ENCODE peak calls at places on chromosomes 2 and 18, in nine cellular contexts. One of them, this sample, is unnamed.

GRCh38 chr2:148362144-148362796 is 282.3 kb upstream of the EPC2 start:
- DNase-seq in activated T-cell treated with anti-CD3 and anti-CD28 coated beads, Interleukin-2, amount 50 U/mL, for 48 hours: no peak
- DNase-seq in T-cell: no peak
- DNase-seq in naive thymus-derived CD4-positive, alpha-beta T cell: no peak
- DNase-seq in fibroblast of villous mesenchyme: no peak
- DNase-seq in kidney glomerular epithelial cell: no peak
- DNase-seq in HL-60: no peak
- DNase-seq in NCI-H1092: no peak
- DNase-seq in stimulated activated CD8-positive, alpha-beta memory T cell treated with anti-CD3 and anti-CD28 coated beads, Interleukin-4, amount 100 ng/mL, for 1 hour: no peak
- DNase-seq in this sample: no peak

GRCh38 chr2:37378411-37378810 is 34.0 kb downstream of the QPCT start:
- DNase-seq in activated T-cell treated with anti-CD3 and anti-CD28 coated beads, Interleukin-2, amount 50 U/mL, for 48 hours: no peak
- DNase-seq in T-cell: no peak
- DNase-seq in naive thymus-derived CD4-positive, alpha-beta T cell: no peak
- DNase-seq in fibroblast of villous mesenchyme: peak; percentile 60
- DNase-seq in kidney glomerular epithelial cell: peak; percentile 52
- DNase-seq in HL-60: no peak
- DNase-seq in NCI-H1092: no peak
- DNase-seq in stimulated activated CD8-positive, alpha-beta memory T cell treated with anti-CD3 and anti-CD28 coated beads, Interleukin-4, amount 100 ng/mL, for 1 hour: no peak
- DNase-seq in this sample: no peak

GRCh38 chr2:177264209-177264538 is 353 bp downstream of the NFE2L2 start:
- DNase-seq in activated T-cell treated with anti-CD3 and anti-CD28 coated beads, Interleukin-2, amount 50 U/mL, for 48 hours: no peak
- DNase-seq in T-cell: no peak
- DNase-seq in naive thymus-derived CD4-positive, alpha-beta T cell: no peak
- DNase-seq in fibroblast of villous mesenchyme: no peak
- DNase-seq in kidney glomerular epithelial cell: no peak
- DNase-seq in HL-60: no peak
- DNase-seq in NCI-H1092: no peak
- DNase-seq in stimulated activated CD8-positive, alpha-beta memory T cell treated with anti-CD3 and anti-CD28 coated beads, Interleukin-4, amount 100 ng/mL, for 1 hour: peak; percentile 7
- DNase-seq in this sample: no peak

GRCh38 chr2:159026170-159026569 is 57.7 kb downstream of the TANC1 start:
- DNase-seq in activated T-cell treated with anti-CD3 and anti-CD28 coated beads, Interleukin-2, amount 50 U/mL, for 48 hours: no peak
- DNase-seq in T-cell: no peak
- DNase-seq in naive thymus-derived CD4-positive, alpha-beta T cell: no peak
- DNase-seq in fibroblast of villous mesenchyme: no peak
- DNase-seq in kidney glomerular epithelial cell: no peak
- DNase-seq in HL-60: no peak
- DNase-seq in NCI-H1092: no peak
- DNase-seq in stimulated activated CD8-positive, alpha-beta memory T cell treated with anti-CD3 and anti-CD28 coated beads, Interleukin-4, amount 100 ng/mL, for 1 hour: no peak
- DNase-seq in this sample: no peak

GRCh38 chr2:219388845-219389156 is 1.1 kb upstream of the DNPEP start:
- DNase-seq in activated T-cell treated with anti-CD3 and anti-CD28 coated beads, Interleukin-2, amount 50 U/mL, for 48 hours: no peak
- DNase-seq in T-cell: no peak
- DNase-seq in naive thymus-derived CD4-positive, alpha-beta T cell: no peak
- DNase-seq in fibroblast of villous mesenchyme: no peak
- DNase-seq in kidney glomerular epithelial cell: no peak
- DNase-seq in HL-60: no peak
- DNase-seq in NCI-H1092: no peak
- DNase-seq in stimulated activated CD8-positive, alpha-beta memory T cell treated with anti-CD3 and anti-CD28 coated beads, Interleukin-4, amount 100 ng/mL, for 1 hour: no peak
- DNase-seq in this sample: no peak

GRCh38 chr18:3715223-3716080 is 265.5 kb downstream of the TGIF1 start:
- DNase-seq in activated T-cell treated with anti-CD3 and anti-CD28 coated beads, Interleukin-2, amount 50 U/mL, for 48 hours: no peak
- DNase-seq in T-cell: no peak
- DNase-seq in naive thymus-derived CD4-positive, alpha-beta T cell: no peak
- DNase-seq in fibroblast of villous mesenchyme: no peak
- DNase-seq in kidney glomerular epithelial cell: no peak
- DNase-seq in HL-60: no peak
- DNase-seq in NCI-H1092: peak; percentile 51
- DNase-seq in stimulated activated CD8-positive, alpha-beta memory T cell treated with anti-CD3 and anti-CD28 coated beads, Interleukin-4, amount 100 ng/mL, for 1 hour: no peak
- DNase-seq in this sample: peak; percentile 100

GRCh38 chr2:18804540-18804939 is 215.2 kb upstream of the NT5C1B start:
- DNase-seq in activated T-cell treated with anti-CD3 and anti-CD28 coated beads, Interleukin-2, amount 50 U/mL, for 48 hours: no peak
- DNase-seq in T-cell: no peak
- DNase-seq in naive thymus-derived CD4-positive, alpha-beta T cell: no peak
- DNase-seq in fibroblast of villous mesenchyme: no peak
- DNase-seq in kidney glomerular epithelial cell: no peak
- DNase-seq in HL-60: no peak
- DNase-seq in NCI-H1092: no peak
- DNase-seq in stimulated activated CD8-positive, alpha-beta memory T cell treated with anti-CD3 and anti-CD28 coated beads, Interleukin-4, amount 100 ng/mL, for 1 hour: no peak
- DNase-seq in this sample: no peak

GRCh38 chr2:219448776-219449476 is 14.3 kb downstream of the SPEG start:
- DNase-seq in activated T-cell treated with anti-CD3 and anti-CD28 coated beads, Interleukin-2, amount 50 U/mL, for 48 hours: peak; percentile 53
- DNase-seq in T-cell: no peak
- DNase-seq in naive thymus-derived CD4-positive, alpha-beta T cell: no peak
- DNase-seq in fibroblast of villous mesenchyme: no peak
- DNase-seq in kidney glomerular epithelial cell: no peak
- DNase-seq in HL-60: no peak
- DNase-seq in NCI-H1092: no peak
- DNase-seq in stimulated activated CD8-positive, alpha-beta memory T cell treated with anti-CD3 and anti-CD28 coated beads, Interleukin-4, amount 100 ng/mL, for 1 hour: no peak
- DNase-seq in this sample: no peak

GRCh38 chr18:8812631-8813030 is 107.3 kb downstream of the MTCL1 start:
- DNase-seq in activated T-cell treated with anti-CD3 and anti-CD28 coated beads, Interleukin-2, amount 50 U/mL, for 48 hours: no peak
- DNase-seq in T-cell: no peak
- DNase-seq in naive thymus-derived CD4-positive, alpha-beta T cell: no peak
- DNase-seq in fibroblast of villous mesenchyme: peak; percentile 74
- DNase-seq in kidney glomerular epithelial cell: no peak
- DNase-seq in HL-60: no peak
- DNase-seq in NCI-H1092: no peak
- DNase-seq in stimulated activated CD8-positive, alpha-beta memory T cell treated with anti-CD3 and anti-CD28 coated beads, Interleukin-4, amount 100 ng/mL, for 1 hour: no peak
- DNase-seq in this sample: no peak

GRCh38 chr18:55763298-55763697 is 175.3 kb upstream of the TCF4 start:
- DNase-seq in activated T-cell treated with anti-CD3 and anti-CD28 coated beads, Interleukin-2, amount 50 U/mL, for 48 hours: no peak
- DNase-seq in T-cell: no peak
- DNase-seq in naive thymus-derived CD4-positive, alpha-beta T cell: no peak
- DNase-seq in fibroblast of villous mesenchyme: peak; percentile 17
- DNase-seq in kidney glomerular epithelial cell: peak; percentile 69
- DNase-seq in HL-60: no peak
- DNase-seq in NCI-H1092: no peak
- DNase-seq in stimulated activated CD8-positive, alpha-beta memory T cell treated with anti-CD3 and anti-CD28 coated beads, Interleukin-4, amount 100 ng/mL, for 1 hour: no peak
- DNase-seq in this sample: no peak

GRCh38 chr2:70708376-70709199 is 59.4 kb downstream of the ADD2 start:
- DNase-seq in activated T-cell treated with anti-CD3 and anti-CD28 coated beads, Interleukin-2, amount 50 U/mL, for 48 hours: no peak
- DNase-seq in T-cell: no peak
- DNase-seq in naive thymus-derived CD4-positive, alpha-beta T cell: no peak
- DNase-seq in fibroblast of villous mesenchyme: no peak
- DNase-seq in kidney glomerular epithelial cell: no peak
- DNase-seq in HL-60: no peak
- DNase-seq in NCI-H1092: no peak
- DNase-seq in stimulated activated CD8-positive, alpha-beta memory T cell treated with anti-CD3 and anti-CD28 coated beads, Interleukin-4, amount 100 ng/mL, for 1 hour: no peak
- DNase-seq in this sample: no peak

GRCh38 chr18:6052449-6052913 is 157.2 kb upstream of the TMEM200C start:
- DNase-seq in activated T-cell treated with anti-CD3 and anti-CD28 coated beads, Interleukin-2, amount 50 U/mL, for 48 hours: no peak
- DNase-seq in T-cell: no peak
- DNase-seq in naive thymus-derived CD4-positive, alpha-beta T cell: no peak
- DNase-seq in fibroblast of villous mesenchyme: no peak
- DNase-seq in kidney glomerular epithelial cell: no peak
- DNase-seq in HL-60: no peak
- DNase-seq in NCI-H1092: no peak
- DNase-seq in stimulated activated CD8-positive, alpha-beta memory T cell treated with anti-CD3 and anti-CD28 coated beads, Interleukin-4, amount 100 ng/mL, for 1 hour: no peak
- DNase-seq in this sample: no peak

GRCh38 chr2:72001937-72002690 is 145.5 kb downstream of the CYP26B1 start:
- DNase-seq in activated T-cell treated with anti-CD3 and anti-CD28 coated beads, Interleukin-2, amount 50 U/mL, for 48 hours: no peak
- DNase-seq in T-cell: no peak
- DNase-seq in naive thymus-derived CD4-positive, alpha-beta T cell: no peak
- DNase-seq in fibroblast of villous mesenchyme: no peak
- DNase-seq in kidney glomerular epithelial cell: no peak
- DNase-seq in HL-60: no peak
- DNase-seq in NCI-H1092: no peak
- DNase-seq in stimulated activated CD8-positive, alpha-beta memory T cell treated with anti-CD3 and anti-CD28 coated beads, Interleukin-4, amount 100 ng/mL, for 1 hour: no peak
- DNase-seq in this sample: no peak

GRCh38 chr18:62452280-62452824 is 70.5 kb upstream of the ZCCHC2 start:
- DNase-seq in activated T-cell treated with anti-CD3 and anti-CD28 coated beads, Interleukin-2, amount 50 U/mL, for 48 hours: peak; percentile 35
- DNase-seq in T-cell: no peak
- DNase-seq in naive thymus-derived CD4-positive, alpha-beta T cell: no peak
- DNase-seq in fibroblast of villous mesenchyme: peak; percentile 49
- DNase-seq in kidney glomerular epithelial cell: no peak
- DNase-seq in HL-60: peak; percentile 94
- DNase-seq in NCI-H1092: no peak
- DNase-seq in stimulated activated CD8-positive, alpha-beta memory T cell treated with anti-CD3 and anti-CD28 coated beads, Interleukin-4, amount 100 ng/mL, for 1 hour: no peak
- DNase-seq in this sample: no peak

GRCh38 chr2:12141618-12142220 is 395.3 kb downstream of the LPIN1 start:
- DNase-seq in activated T-cell treated with anti-CD3 and anti-CD28 coated beads, Interleukin-2, amount 50 U/mL, for 48 hours: no peak
- DNase-seq in T-cell: no peak
- DNase-seq in naive thymus-derived CD4-positive, alpha-beta T cell: no peak
- DNase-seq in fibroblast of villous mesenchyme: no peak
- DNase-seq in kidney glomerular epithelial cell: no peak
- DNase-seq in HL-60: no peak
- DNase-seq in NCI-H1092: no peak
- DNase-seq in stimulated activated CD8-positive, alpha-beta memory T cell treated with anti-CD3 and anti-CD28 coated beads, Interleukin-4, amount 100 ng/mL, for 1 hour: no peak
- DNase-seq in this sample: no peak

GRCh38 chr2:221176666-221177065 is 395.4 kb downstream of the EPHA4 start:
- DNase-seq in activated T-cell treated with anti-CD3 and anti-CD28 coated beads, Interleukin-2, amount 50 U/mL, for 48 hours: no peak
- DNase-seq in T-cell: no peak
- DNase-seq in naive thymus-derived CD4-positive, alpha-beta T cell: no peak
- DNase-seq in fibroblast of villous mesenchyme: no peak
- DNase-seq in kidney glomerular epithelial cell: no peak
- DNase-seq in HL-60: no peak
- DNase-seq in NCI-H1092: no peak
- DNase-seq in stimulated activated CD8-positive, alpha-beta memory T cell treated with anti-CD3 and anti-CD28 coated beads, Interleukin-4, amount 100 ng/mL, for 1 hour: no peak
- DNase-seq in this sample: no peak

GRCh38 chr2:42971947-42972736 is 179.8 kb upstream of the HAAO start:
- DNase-seq in activated T-cell treated with anti-CD3 and anti-CD28 coated beads, Interleukin-2, amount 50 U/mL, for 48 hours: no peak
- DNase-seq in T-cell: no peak
- DNase-seq in naive thymus-derived CD4-positive, alpha-beta T cell: no peak
- DNase-seq in fibroblast of villous mesenchyme: peak; percentile 74
- DNase-seq in kidney glomerular epithelial cell: no peak
- DNase-seq in HL-60: no peak
- DNase-seq in NCI-H1092: no peak
- DNase-seq in stimulated activated CD8-positive, alpha-beta memory T cell treated with anti-CD3 and anti-CD28 coated beads, Interleukin-4, amount 100 ng/mL, for 1 hour: no peak
- DNase-seq in this sample: no peak

GRCh38 chr2:102226612-102227351 is 40.0 kb downstream of the IL1RL2 start:
- DNase-seq in activated T-cell treated with anti-CD3 and anti-CD28 coated beads, Interleukin-2, amount 50 U/mL, for 48 hours: no peak
- DNase-seq in T-cell: no peak
- DNase-seq in naive thymus-derived CD4-positive, alpha-beta T cell: no peak
- DNase-seq in fibroblast of villous mesenchyme: peak; percentile 72
- DNase-seq in kidney glomerular epithelial cell: no peak
- DNase-seq in HL-60: no peak
- DNase-seq in NCI-H1092: no peak
- DNase-seq in stimulated activated CD8-positive, alpha-beta memory T cell treated with anti-CD3 and anti-CD28 coated beads, Interleukin-4, amount 100 ng/mL, for 1 hour: no peak
- DNase-seq in this sample: no peak

GRCh38 chr18:78979058-78979680 is 449 bp upstream of the SALL3 start:
- DNase-seq in activated T-cell treated with anti-CD3 and anti-CD28 coated beads, Interleukin-2, amount 50 U/mL, for 48 hours: peak; percentile 31
- DNase-seq in T-cell: no peak
- DNase-seq in naive thymus-derived CD4-positive, alpha-beta T cell: no peak
- DNase-seq in fibroblast of villous mesenchyme: no peak
- DNase-seq in kidney glomerular epithelial cell: no peak
- DNase-seq in HL-60: no peak
- DNase-seq in NCI-H1092: no peak
- DNase-seq in stimulated activated CD8-positive, alpha-beta memory T cell treated with anti-CD3 and anti-CD28 coated beads, Interleukin-4, amount 100 ng/mL, for 1 hour: no peak
- DNase-seq in this sample: no peak

GRCh38 chr2:219215871-219216536 is 2.8 kb downstream of the ABCB6 start:
- DNase-seq in activated T-cell treated with anti-CD3 and anti-CD28 coated beads, Interleukin-2, amount 50 U/mL, for 48 hours: no peak
- DNase-seq in T-cell: no peak
- DNase-seq in naive thymus-derived CD4-positive, alpha-beta T cell: no peak
- DNase-seq in fibroblast of villous mesenchyme: no peak
- DNase-seq in kidney glomerular epithelial cell: no peak
- DNase-seq in HL-60: no peak
- DNase-seq in NCI-H1092: no peak
- DNase-seq in stimulated activated CD8-positive, alpha-beta memory T cell treated with anti-CD3 and anti-CD28 coated beads, Interleukin-4, amount 100 ng/mL, for 1 hour: no peak
- DNase-seq in this sample: no peak

GRCh38 chr2:150169230-150169629 is 318.2 kb downstream of the RND3 start:
- DNase-seq in activated T-cell treated with anti-CD3 and anti-CD28 coated beads, Interleukin-2, amount 50 U/mL, for 48 hours: no peak
- DNase-seq in T-cell: no peak
- DNase-seq in naive thymus-derived CD4-positive, alpha-beta T cell: no peak
- DNase-seq in fibroblast of villous mesenchyme: peak; percentile 54
- DNase-seq in kidney glomerular epithelial cell: no peak
- DNase-seq in HL-60: no peak
- DNase-seq in NCI-H1092: no peak
- DNase-seq in stimulated activated CD8-positive, alpha-beta memory T cell treated with anti-CD3 and anti-CD28 coated beads, Interleukin-4, amount 100 ng/mL, for 1 hour: no peak
- DNase-seq in this sample: no peak

GRCh38 chr2:43389581-43390466 is 163.4 kb upstream of the ZFP36L2 start:
- DNase-seq in activated T-cell treated with anti-CD3 and anti-CD28 coated beads, Interleukin-2, amount 50 U/mL, for 48 hours: no peak
- DNase-seq in T-cell: no peak
- DNase-seq in naive thymus-derived CD4-positive, alpha-beta T cell: no peak
- DNase-seq in fibroblast of villous mesenchyme: no peak
- DNase-seq in kidney glomerular epithelial cell: no peak
- DNase-seq in HL-60: no peak
- DNase-seq in NCI-H1092: no peak
- DNase-seq in stimulated activated CD8-positive, alpha-beta memory T cell treated with anti-CD3 and anti-CD28 coated beads, Interleukin-4, amount 100 ng/mL, for 1 hour: no peak
- DNase-seq in this sample: no peak

GRCh38 chr2:44948565-44949328 is 7.2 kb downstream of the SIX3 start:
- DNase-seq in activated T-cell treated with anti-CD3 and anti-CD28 coated beads, Interleukin-2, amount 50 U/mL, for 48 hours: no peak
- DNase-seq in T-cell: no peak
- DNase-seq in naive thymus-derived CD4-positive, alpha-beta T cell: no peak
- DNase-seq in fibroblast of villous mesenchyme: no peak
- DNase-seq in kidney glomerular epithelial cell: no peak
- DNase-seq in HL-60: no peak
- DNase-seq in NCI-H1092: no peak
- DNase-seq in stimulated activated CD8-positive, alpha-beta memory T cell treated with anti-CD3 and anti-CD28 coated beads, Interleukin-4, amount 100 ng/mL, for 1 hour: no peak
- DNase-seq in this sample: no peak

GRCh38 chr2:953975-954686 is 3.5 kb downstream of the SNTG2 start:
- DNase-seq in activated T-cell treated with anti-CD3 and anti-CD28 coated beads, Interleukin-2, amount 50 U/mL, for 48 hours: no peak
- DNase-seq in T-cell: no peak
- DNase-seq in naive thymus-derived CD4-positive, alpha-beta T cell: no peak
- DNase-seq in fibroblast of villous mesenchyme: peak; percentile 7
- DNase-seq in kidney glomerular epithelial cell: peak; percentile 49
- DNase-seq in HL-60: no peak
- DNase-seq in NCI-H1092: no peak
- DNase-seq in stimulated activated CD8-positive, alpha-beta memory T cell treated with anti-CD3 and anti-CD28 coated beads, Interleukin-4, amount 100 ng/mL, for 1 hour: no peak
- DNase-seq in this sample: no peak

GRCh38 chr2:121860033-121860810 is 104.8 kb downstream of the TSN start:
- DNase-seq in activated T-cell treated with anti-CD3 and anti-CD28 coated beads, Interleukin-2, amount 50 U/mL, for 48 hours: no peak
- DNase-seq in T-cell: no peak
- DNase-seq in naive thymus-derived CD4-positive, alpha-beta T cell: no peak
- DNase-seq in fibroblast of villous mesenchyme: peak; percentile 59
- DNase-seq in kidney glomerular epithelial cell: peak; percentile 8
- DNase-seq in HL-60: no peak
- DNase-seq in NCI-H1092: no peak
- DNase-seq in stimulated activated CD8-positive, alpha-beta memory T cell treated with anti-CD3 and anti-CD28 coated beads, Interleukin-4, amount 100 ng/mL, for 1 hour: no peak
- DNase-seq in this sample: no peak